ENCODE peak calls at places on chromosomes 11 and 22, in five cellular contexts. M is GM23338, Y is tibial artery, S is A549, V is heart left ventricle. O is an unnamed sample.

GRCh38 chr11:44634401-44635281 is 69.2 kb downstream of the CD82 start:
- DNase-seq in M (peak; percentile 84), Y (peak; percentile 54), S (peak; percentile 60), V (peak; percentile 79), O (peak; percentile 87)

GRCh38 chr11:8261316-8261715 is 2.4 kb downstream of the LMO1 start:
- DNase-seq in M (no peak), Y (peak; percentile 9), S (no peak), V (no peak), O (no peak)

GRCh38 chr11:126452256-126452655 is 96.8 kb downstream of the ST3GAL4 start:
- DNase-seq in M (no peak), Y (no peak), S (no peak), V (no peak), O (no peak)

GRCh38 chr22:37014835-37015586 is 4.2 kb downstream of the TST start:
- DNase-seq in M (peak; percentile 47), Y (no peak), S (no peak), V (no peak), O (no peak)

GRCh38 chr22:23503736-23504440 is 76.2 kb downstream of the IGLL1 start:
- DNase-seq in M (no peak), Y (no peak), S (no peak), V (no peak), O (no peak)

GRCh38 chr11:80204021-80204420 is 763.2 kb upstream of the TENM4 start:
- DNase-seq in M (no peak), Y (no peak), S (no peak), V (no peak), O (no peak)

GRCh38 chr11:103940542-103940941 is 95.9 kb upstream of the DDI1 start:
- DNase-seq in M (no peak), Y (no peak), S (no peak), V (no peak), O (no peak)

GRCh38 chr11:19727246-19727645 is 14.6 kb downstream of the NAV2 start:
- DNase-seq in M (no peak), Y (no peak), S (no peak), V (no peak), O (no peak)

GRCh38 chr11:45031912-45032519 is 81.3 kb upstream of the TP53I11 start:
- DNase-seq in M (no peak), Y (no peak), S (no peak), V (no peak), O (peak; percentile 40)

GRCh38 chr11:57567210-57567511 is 311 bp downstream of the UBE2L6 start:
- DNase-seq in M (no peak), Y (no peak), S (no peak), V (peak; percentile 28), O (no peak)
- H3K4me1 ChIP-seq in M (peaks cover 23% of the 10 kb centered on the region), Y (no peaks in the 10 kb centered on the region), S (peaks cover 20% of the 10 kb centered on the region), V (no peaks in the 10 kb centered on the region), O (no peaks in the 10 kb centered on the region)

DNA sequence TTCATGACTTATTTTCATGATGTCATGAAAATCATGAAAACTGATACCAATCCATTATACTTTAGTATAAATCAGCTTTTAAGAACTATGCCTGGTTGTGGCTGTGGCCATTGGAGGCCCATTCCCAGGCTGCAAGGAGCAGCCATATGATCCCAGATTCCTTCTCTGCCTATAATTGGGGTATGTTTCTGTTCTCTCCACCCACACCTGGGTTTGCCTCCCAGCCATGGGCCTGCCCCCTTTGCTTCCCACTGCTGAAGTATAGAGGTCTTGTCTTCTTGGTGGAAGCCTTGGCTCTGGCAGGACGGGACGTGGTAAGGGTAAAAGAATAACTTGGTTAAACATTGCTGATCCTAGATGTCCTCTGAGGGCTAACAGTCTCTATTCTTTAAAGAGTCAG is 2.3 kb downstream of the MICAL2 start:
- DNase-seq in M (no peak), Y (no peak), S (no peak), V (no peak), O (no peak)
- H3K4me3 ChIP-seq in M (no peak overlapping the region), Y (peak overlapping the region; percentile 95), S (no peak overlapping the region), V (no peak overlapping the region), O (peak overlapping the region; percentile 75)

GRCh38 chr22:50505276-50505775 is 2.2 kb downstream of the LMF2 start:
- DNase-seq in M (no peak), Y (no peak), S (no peak), V (no peak), O (no peak)

GRCh38 chr22:50504245-50505211 is 3.0 kb downstream of the LMF2 start:
- DNase-seq in M (no peak), Y (no peak), S (no peak), V (no peak), O (no peak)

GRCh38 chr22:50502096-50502495 is 5.4 kb downstream of the LMF2 start:
- DNase-seq in M (no peak), Y (no peak), S (no peak), V (no peak), O (no peak)

GRCh38 chr22:50502628-50503474 is 4.7 kb downstream of the LMF2 start:
- DNase-seq in M (no peak), Y (no peak), S (no peak), V (no peak), O (no peak)

GRCh38 chr22:50503475-50504145 is 3.9 kb downstream of the LMF2 start:
- DNase-seq in M (peak; percentile 47), Y (no peak), S (no peak), V (no peak), O (no peak)
- TF ChIP-seq CTCF in M (peak; percentile 42), Y (no peak), S (no peak), V (no peak), O (no peak)

GRCh38 chr11:35190804-35191348 is 51.9 kb downstream of the CD44 start:
- DNase-seq in M (no peak), Y (no peak), S (no peak), V (no peak), O (no peak)
- H3K4me1 ChIP-seq in M (no peaks in the 10 kb centered on the region), Y (no peaks in the 10 kb centered on the region), S (peaks cover 6% of the 10 kb centered on the region), V (peaks cover 2% of the 10 kb centered on the region), O (no peaks in the 10 kb centered on the region)

DNA sequence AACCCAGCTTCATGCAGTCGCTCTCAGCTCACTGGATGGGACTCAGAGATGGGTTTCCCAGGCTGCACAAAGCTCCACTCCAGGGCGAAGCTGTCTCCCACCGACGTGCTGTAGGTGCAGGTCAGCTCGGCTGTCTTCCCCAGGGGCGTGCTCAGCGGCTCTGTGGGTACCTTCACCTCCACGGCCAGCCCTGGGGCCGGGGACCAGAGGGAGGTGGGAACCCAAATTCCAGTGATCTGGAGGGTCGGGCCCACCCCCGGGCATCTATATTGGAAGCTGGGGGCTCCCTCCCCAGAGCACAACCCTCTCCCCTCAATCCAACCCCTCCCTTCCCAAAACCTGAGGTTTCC is 689 bp downstream of the VSIG2 start:
- DNase-seq in M (peak; percentile 63), Y (no peak), S (no peak), V (no peak), O (no peak)
- H3K4me3 ChIP-seq in M (peak overlapping the region; percentile 58), Y (no peak overlapping the region), S (no peak overlapping the region), V (no peak overlapping the region), O (no peak overlapping the region)

DNA sequence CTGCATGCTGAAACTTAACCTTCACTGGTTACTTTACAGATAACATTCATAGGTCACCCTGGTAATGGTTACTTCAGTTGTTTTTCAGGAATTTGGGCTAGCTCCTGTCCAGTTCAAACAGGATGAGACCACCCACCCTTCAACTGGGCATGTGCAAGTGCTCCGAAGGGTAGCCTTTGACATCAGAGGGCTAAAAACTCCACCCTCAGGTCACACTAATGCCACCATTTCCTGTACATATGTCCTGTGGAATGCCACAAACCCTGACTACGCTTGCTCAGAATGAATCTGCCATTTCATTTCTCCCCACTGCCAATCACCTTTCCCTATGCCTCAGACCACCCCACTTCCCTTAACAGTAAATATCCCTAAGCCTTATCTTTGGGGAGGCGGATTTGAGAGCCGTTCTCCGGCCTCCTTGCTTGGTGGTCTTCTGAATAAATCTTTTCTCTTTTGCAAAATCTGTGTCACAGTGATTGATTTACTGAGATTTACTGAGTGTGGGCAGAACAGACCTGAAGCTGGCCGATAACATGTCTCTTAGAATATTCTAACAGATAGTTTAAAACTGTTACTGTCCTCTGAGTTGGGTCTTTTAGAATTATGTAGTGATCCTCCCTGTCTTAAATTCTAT is 25.4 kb upstream of the FXYD2 start:
- DNase-seq in M (no peak), Y (no peak), S (no peak), V (no peak), O (no peak)
- TF ChIP-seq CTCF in M (no peak), Y (no peak), S (no peak), V (no peak), O (no peak)

GRCh38 chr11:63505857-63506528 is at the start of gene LGALS12:
- DNase-seq in M (peak; percentile 23), Y (no peak), S (no peak), V (no peak), O (no peak)
- H3K4me1 ChIP-seq in M (peaks cover 26% of the 10 kb centered on the region), Y (no peaks in the 10 kb centered on the region), S (peaks cover 14% of the 10 kb centered on the region), V (no peaks in the 10 kb centered on the region), O (peaks cover 24% of the 10 kb centered on the region)